ENCODE peak calls at places on chromosomes 7 and 10, in eight cellular contexts. R is NCI-H2081; C is mesenchymal stem cell; Y is CD8-positive, alpha-beta T cell; Z is effector CD4-positive, alpha-beta T cell; M is smooth muscle cell of the brain vasculature; W is foreskin keratinocyte; F is cerebellar cortex. X is an unnamed sample.

GRCh38 chr7:125670926-125671572 is 741.4 kb upstream of the POT1 start:
- DNase-seq in R (peak; percentile 50), C (peak; percentile 66), Y (no peak), Z (no peak), M (peak; percentile 35), W (no peak), F (peak; percentile 14), X (no peak)

GRCh38 chr7:127751062-127751722 is 99.2 kb downstream of the SND1 start:
- DNase-seq in R (no peak), C (peak; percentile 34), Y (no peak), Z (no peak), M (no peak), W (no peak), F (no peak), X (no peak)

GRCh38 chr10:51397695-51398094 is 301.7 kb downstream of the CSTF2T start:
- DNase-seq in R (peak; percentile 22), C (no peak), Y (no peak), Z (no peak), M (no peak), W (peak; percentile 43), F (peak; percentile 37), X (no peak)

GRCh38 chr7:16034353-16034752 is 347.9 kb upstream of the MEOX2 start:
- DNase-seq in R (no peak), C (peak; percentile 68), Y (no peak), Z (no peak), M (no peak), W (peak; percentile 30), F (no peak), X (no peak)

GRCh38 chr10:43861966-43862751 is 213.5 kb upstream of the ZNF32 start:
- DNase-seq in R (no peak), C (peak; percentile 82), Y (no peak), Z (no peak), M (no peak), W (no peak), F (no peak), X (no peak)

GRCh38 chr7:50632561-50633413 is 67.6 kb upstream of the DDC start:
- DNase-seq in R (peak; percentile 66), C (peak; percentile 81), Y (peak; percentile 77), Z (peak; percentile 50), M (no peak), W (peak; percentile 24), F (peak; percentile 21), X (peak; percentile 32)

GRCh38 chr10:36057180-36057579 is 415.1 kb upstream of the FZD8 start:
- DNase-seq in R (no peak), C (no peak), Y (no peak), Z (no peak), M (peak; percentile 57), W (no peak), F (no peak), X (no peak)

GRCh38 chr7:106568680-106569499 is 92.1 kb downstream of the CCDC71L start:
- DNase-seq in R (peak; percentile 53), C (peak; percentile 73), Y (no peak), Z (no peak), M (no peak), W (peak; percentile 56), F (no peak), X (no peak)

GRCh38 chr7:27661776-27662489 is 750 bp downstream of the HIBADH start:
- DNase-seq in R (no peak), C (peak; percentile 45), Y (peak; percentile 64), Z (peak; percentile 5), M (no peak), W (no peak), F (peak; percentile 22), X (peak; percentile 24)